ENCODE peak calls at places on chromosome 3, in five cellular contexts. E is SK-N-SH, Y is GM12878, C is HCT116, U is K562. X is an unnamed sample.

GRCh38 chr3:126621171-126621570 is 33.8 kb downstream of the TXNRD3 start:
- DNase-seq in E (no peak), Y (no peak), C (no peak), U (no peak), X (no peak)

GRCh38 chr3:76065975-76066374 is 280.6 kb upstream of the ZNF717 start:
- DNase-seq in E (no peak), Y (no peak), C (no peak), U (no peak), X (no peak)

GRCh38 chr3:64023861-64024223 is 548 bp upstream of the PSMD6 start:
- DNase-seq in E (no peak), Y (no peak), C (no peak), U (no peak), X (peak)

GRCh38 chr3:157274644-157275137 is 114.7 kb upstream of the CCNL1 start:
- DNase-seq in E (no peak), Y (no peak), C (no peak), U (no peak), X (no peak)

GRCh38 chr3:39205919-39206516 is 13.6 kb upstream of the XIRP1 start:
- DNase-seq in E (no peak), Y (no peak), C (no peak), U (no peak), X (no peak)

GRCh38 chr3:12901631-12902045 is 60.3 kb upstream of the RPL32 start:
- DNase-seq in E (no peak), Y (no peak), C (no peak), U (peak), X (peak)

GRCh38 chr3:134904796-134905646 is 110.0 kb downstream of the EPHB1 start:
- DNase-seq in E (no peak), Y (peak), C (no peak), U (no peak), X (no peak)

GRCh38 chr3:123084738-123085237 is 18.0 kb downstream of the PDIA5 start:
- DNase-seq in E (peak), Y (no peak), C (no peak), U (no peak), X (peak)

GRCh38 chr3:197181751-197182150 is 116.7 kb downstream of the DLG1 start:
- DNase-seq in E (no peak), Y (no peak), C (no peak), U (no peak), X (no peak)

GRCh38 chr3:108035751-108036150 is 55.1 kb downstream of the CD47 start:
- DNase-seq in E (no peak), Y (no peak), C (no peak), U (no peak), X (no peak)

GRCh38 chr3:126360714-126361060 is 3.5 kb upstream of the KLF15 start:
- DNase-seq in E (no peak), Y (no peak), C (no peak), U (no peak), X (no peak)

GRCh38 chr3:13053425-13053824 is 19.8 kb downstream of the IQSEC1 start:
- DNase-seq in E (no peak), Y (no peak), C (no peak), U (no peak), X (no peak)

GRCh38 chr3:195266428-195266827 is 4.5 kb downstream of the XXYLT1 start:
- DNase-seq in E (no peak), Y (no peak), C (no peak), U (no peak), X (no peak)

GRCh38 chr3:147509444-147509843 is 100.3 kb downstream of the ZIC1 start:
- DNase-seq in E (no peak), Y (no peak), C (no peak), U (no peak), X (no peak)

GRCh38 chr3:10867384-10867783 is 51.4 kb downstream of the SLC6A11 start:
- DNase-seq in E (no peak), Y (no peak), C (no peak), U (peak), X (no peak)

GRCh38 chr3:131612745-131613144 is 110.0 kb upstream of the MRPL3 start:
- DNase-seq in E (no peak), Y (no peak), C (no peak), U (no peak), X (no peak)

GRCh38 chr3:79517766-79518413 is 249.9 kb downstream of the ROBO1 start:
- DNase-seq in E (peak), Y (no peak), C (no peak), U (no peak), X (peak)

GRCh38 chr3:132629928-132630327 is 29.7 kb downstream of the ACAD11 start:
- DNase-seq in E (no peak), Y (no peak), C (no peak), U (no peak), X (no peak)

GRCh38 chr3:61956236-61956635 is 394.9 kb downstream of the PTPRG start:
- DNase-seq in E (peak), Y (no peak), C (no peak), U (no peak), X (no peak)

GRCh38 chr3:32640939-32641725 is 43.9 kb upstream of the CNOT10 start:
- DNase-seq in E (no peak), Y (no peak), C (no peak), U (no peak), X (no peak)

GRCh38 chr3:177331203-177331602 is 133.9 kb upstream of the TBL1XR1 start:
- DNase-seq in E (no peak), Y (no peak), C (no peak), U (no peak), X (no peak)

GRCh38 chr3:177329854-177330253 is 132.6 kb upstream of the TBL1XR1 start:
- DNase-seq in E (no peak), Y (no peak), C (no peak), U (no peak), X (no peak)

GRCh38 chr3:177333535-177334495 is 136.5 kb upstream of the TBL1XR1 start:
- DNase-seq in E (no peak), Y (no peak), C (no peak), U (no peak), X (no peak)

GRCh38 chr3:177332955-177333354 is 135.7 kb upstream of the TBL1XR1 start:
- DNase-seq in E (no peak), Y (no peak), C (no peak), U (no peak), X (no peak)

GRCh38 chr3:177330771-177331170 is 133.5 kb upstream of the TBL1XR1 start:
- DNase-seq in E (no peak), Y (no peak), C (no peak), U (no peak), X (no peak)
- TF ChIP-seq ZBTB33 in E (no peak), Y (no peak), C (no peak), U (no peak), X (no peak)

GRCh38 chr3:159001711-159002110 is 199.9 kb downstream of the MFSD1 start:
- DNase-seq in E (no peak), Y (no peak), C (no peak), U (no peak), X (no peak)
- TF ChIP-seq ZBTB33 in E (no peak), Y (no peak), C (no peak), U (no peak), X (no peak)

GRCh38 chr3:133792171-133792763 is 13.3 kb upstream of the SRPRB start:
- DNase-seq in E (no peak), Y (no peak), C (peak), U (no peak), X (no peak)
- TF ChIP-seq ZBTB33 in E (no peak), Y (no peak), C (no peak), U (no peak), X (no peak)

GRCh38 chr3:51813539-51813938 is 34.5 kb upstream of the IQCF6 start:
- DNase-seq in E (peak), Y (no peak), C (no peak), U (no peak), X (no peak)
- TF ChIP-seq ZBTB33 in E (no peak), Y (no peak), C (no peak), U (no peak), X (no peak)

X was measured in HepG2.